ENCODE peak calls at places on chromosome 14, in nine cellular contexts. B is vagina, F is sigmoid colon, L is prostate gland, R is K562, P is GM23338, G is transverse colon, Z is stomach, I is HCT116. K is an unnamed sample. For H3K4me1, the result is how much of the 10 kb centered on the place peaks cover.

GRCh38 chr14:66380143-66380542 is 106.0 kb upstream of the CCDC196 start:
- DNase-seq in Z (peak), G (no peak), L (no peak), B (no peak), R (no peak), F (no peak), P (no peak), I (no peak), K (no peak)

GRCh38 chr14:37116933-37117844 is 55.2 kb downstream of the SLC25A21 start:
- DNase-seq in Z (no peak), B (no peak), R (no peak), G (no peak), P (peak), F (no peak), I (peak), L (no peak), K (no peak)

GRCh38 chr14:40847496-40847895 is 759.2 kb upstream of the LRFN5 start:
- DNase-seq in B (no peak), R (no peak), L (no peak), G (no peak), Z (no peak), F (no peak), I (no peak), P (no peak), K (no peak)

GRCh38 chr14:80946187-80946586 is 4.6 kb upstream of the CEP128 start:
- DNase-seq in Z (no peak), P (no peak), G (no peak), I (no peak), L (no peak), R (no peak), F (no peak), B (no peak), K (no peak)

GRCh38 chr14:45041641-45042040 is 42.3 kb upstream of the PRPF39 start:
- DNase-seq in F (no peak), G (no peak), R (no peak), L (no peak), I (no peak), B (no peak), P (no peak), Z (no peak), K (no peak)

GRCh38 chr14:106044515-106044914 is 518.1 kb downstream of the TMEM121 start:
- DNase-seq in Z (no peak), I (no peak), L (no peak), R (no peak), B (no peak), P (no peak), G (no peak), F (no peak), K (no peak)

GRCh38 chr14:106039400-106039799 is 513.0 kb downstream of the TMEM121 start:
- DNase-seq in L (no peak), P (peak), I (peak), F (no peak), B (no peak), R (peak), Z (no peak), G (peak), K (no peak)

GRCh38 chr14:23339506-23340268 is 13.0 kb downstream of the SLC22A17 start:
- DNase-seq in L (no peak), Z (no peak), P (peak), B (no peak), I (peak), R (no peak), F (no peak), G (no peak), K (no peak)

GRCh38 chr14:98957211-98958047 is 314.6 kb downstream of the BCL11B start:
- DNase-seq in F (peak), Z (peak), R (no peak), I (no peak), L (no peak), B (no peak), G (peak), P (no peak), K (no peak)

GRCh38 chr14:25400607-25401206 is 350.8 kb upstream of the STXBP6 start:
- DNase-seq in I (no peak), R (peak), P (peak), Z (peak), G (peak), B (no peak), F (no peak), L (peak), K (no peak)

GRCh38 chr14:42269234-42269633 is 662.6 kb downstream of the LRFN5 start:
- DNase-seq in G (no peak), P (no peak), F (no peak), I (no peak), L (no peak), B (no peak), R (no peak), Z (no peak), K (no peak)

GRCh38 chr14:101905614-101906013 is 58.8 kb upstream of the DYNC1H1 start:
- DNase-seq in R (no peak), B (no peak), G (no peak), P (no peak), L (no peak), F (peak), Z (no peak), I (no peak), K (no peak)

GRCh38 chr14:50001999-50002925 is 109.4 kb downstream of the ARF6 start:
- DNase-seq in G (peak), P (peak), L (no peak), R (no peak), I (no peak), F (no peak), B (no peak), Z (peak), K (no peak)

GRCh38 chr14:39440975-39441374 is 8.7 kb upstream of the FBXO33 start:
- DNase-seq in G (no peak), L (no peak), R (no peak), Z (no peak), I (no peak), P (no peak), F (no peak), B (no peak), K (no peak)

GRCh38 chr14:40004871-40005503 is 572.8 kb upstream of the FBXO33 start:
- DNase-seq in R (no peak), B (no peak), F (no peak), P (no peak), I (no peak), G (no peak), L (no peak), Z (no peak), K (no peak)

GRCh38 chr14:71521238-71521637 is 411.0 kb upstream of the RGS6 start:
- DNase-seq in R (no peak), F (no peak), B (no peak), Z (no peak), L (no peak), G (no peak), I (no peak), P (no peak), K (no peak)

GRCh38 chr14:60805881-60806569 is 71.5 kb downstream of the MNAT1 start:
- DNase-seq in Z (no peak), I (no peak), R (no peak), F (no peak), G (no peak), L (no peak), B (no peak), P (no peak), K (no peak)

GRCh38 chr14:47675489-47676300 is at the start of gene MDGA2:
- DNase-seq in F (no peak), P (peak), L (no peak), B (no peak), R (no peak), Z (no peak), G (no peak), I (no peak), K (no peak)

GRCh38 chr14:32491413-32492016 is 162.4 kb downstream of the AKAP6 start:
- DNase-seq in Z (no peak), B (no peak), P (no peak), L (no peak), G (no peak), F (no peak), I (no peak), R (no peak), K (no peak)

GRCh38 chr14:36941783-36942521 is 230.5 kb downstream of the SLC25A21 start:
- DNase-seq in I (peak), P (peak), R (peak), L (peak), Z (peak), G (peak), B (no peak), F (peak), K (peak)

GRCh38 chr14:50829472-50830043 is 1.4 kb downstream of the NIN start:
- DNase-seq in L (no peak), B (no peak), I (no peak), R (no peak), F (no peak), G (no peak), P (peak), Z (no peak), K (peak)

GRCh38 chr14:57391609-57392195 is 1.3 kb downstream of the NAA30 start:
- DNase-seq in R (no peak), Z (no peak), F (no peak), L (no peak), I (no peak), G (no peak), B (no peak), P (no peak), K (no peak)

GRCh38 chr14:92704036-92704804 is 44.2 kb downstream of the LGMN start:
- DNase-seq in L (no peak), I (no peak), P (no peak), Z (peak), G (peak), F (no peak), B (no peak), R (no peak), K (no peak)

GRCh38 chr14:23513005-23513412 is 38.6 kb downstream of the ZFHX2 start:
- DNase-seq in F (peak), Z (no peak), L (peak), B (no peak), G (no peak), P (no peak), R (no peak), I (no peak), K (no peak)

GRCh38 chr14:22821193-22822016 is 6.2 kb upstream of the SLC7A7 start:
- DNase-seq in G (no peak), Z (peak), R (no peak), I (no peak), P (peak), L (no peak), B (no peak), F (peak), K (no peak)

GRCh38 chr14:98961191-98961590 is 310.8 kb downstream of the BCL11B start:
- DNase-seq in R (no peak), G (no peak), P (no peak), L (no peak), Z (no peak), B (no peak), F (peak), I (no peak), K (no peak)

GRCh38 chr14:57382283-57382682 is 8.1 kb upstream of the NAA30 start:
- DNase-seq in B (no peak), Z (no peak), R (no peak), P (no peak), F (no peak), L (no peak), G (no peak), I (no peak), K (no peak)

GRCh38 chr14:93536945-93537344 is 106.2 kb downstream of the UNC79 start:
- DNase-seq in G (no peak), I (peak), L (no peak), P (peak), Z (no peak), F (no peak), R (no peak), B (no peak), K (no peak)

GRCh38 chr14:24881496-24881895 is 168.5 kb downstream of the STXBP6 start:
- DNase-seq in L (no peak), P (no peak), R (no peak), B (no peak), G (no peak), I (no peak), F (no peak), Z (no peak), K (no peak)

GRCh38 chr14:91374287-91374880 is 43.2 kb downstream of the CCDC88C start:
- DNase-seq in F (no peak), G (no peak), R (no peak), L (no peak), P (no peak), B (no peak), I (no peak), Z (no peak), K (no peak)

GRCh38 chr14:91372680-91373495 is 44.7 kb downstream of the CCDC88C start:
- DNase-seq in G (peak), I (no peak), L (no peak), F (no peak), R (no peak), Z (peak), B (no peak), P (no peak), K (no peak)

GRCh38 chr14:91374897-91375747 is 42.5 kb downstream of the CCDC88C start:
- DNase-seq in Z (peak), P (peak), G (no peak), R (no peak), B (no peak), F (no peak), I (no peak), L (peak), K (peak)

GRCh38 chr14:91371990-91372375 is 45.6 kb downstream of the CCDC88C start:
- DNase-seq in I (no peak), F (no peak), Z (no peak), R (no peak), B (no peak), G (no peak), P (no peak), L (no peak), K (no peak)

DNA sequence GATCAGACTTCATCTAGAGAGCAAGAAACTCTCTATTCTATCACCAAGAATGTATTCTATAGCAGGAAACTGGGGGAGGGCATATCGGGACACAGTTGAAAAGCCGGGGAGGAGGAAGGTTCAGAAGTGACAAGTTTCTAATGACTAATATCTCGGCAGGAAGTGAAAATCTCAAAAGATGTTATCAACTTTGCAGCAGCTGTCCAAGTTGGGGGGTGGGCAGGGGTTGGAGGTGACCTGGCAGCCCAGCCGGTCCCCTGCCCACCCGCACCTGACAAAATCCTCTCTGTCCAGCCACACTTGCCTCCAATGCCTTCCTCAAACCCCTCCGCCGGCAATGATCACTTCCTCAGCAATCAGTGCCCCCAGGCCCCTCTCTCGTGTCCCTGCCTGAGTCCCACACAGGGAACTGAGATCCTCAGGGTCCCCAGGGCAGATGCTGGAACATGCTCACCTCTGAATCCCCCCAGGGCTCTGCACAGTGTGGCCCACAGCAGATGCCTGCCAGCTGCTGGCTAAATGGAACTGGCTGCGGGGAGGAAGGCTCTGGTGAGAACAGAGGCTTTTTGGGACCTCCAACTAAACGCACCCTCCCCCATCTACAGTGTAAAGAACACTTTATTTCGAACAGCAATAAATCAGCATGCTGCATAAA is 43.9 kb downstream of the CCDC88C start:
- DNase-seq in B (no peak), G (no peak), L (no peak), P (no peak), I (no peak), F (no peak), Z (no peak), R (no peak), K (no peak)
- TF ChIP-seq POLR2AphosphoS5 in B (no peak), G (no peak), L (no peak), P (no peak), I (no peak), F (no peak), Z (no peak), R (no peak), K (no peak)

GRCh38 chr14:68375371-68375770 is 417.5 kb downstream of the ZFP36L1 start:
- DNase-seq in R (no peak), P (no peak), Z (no peak), B (no peak), I (no peak), F (no peak), L (no peak), G (no peak), K (no peak)
- H3K4me1 ChIP-seq in R (under half), P (under half), Z (under half), B (under half), I (under half), F (under half), L (under half), G (under half), K (under half)

GRCh38 chr14:104702106-104702505 is 12.7 kb downstream of the INF2 start:
- DNase-seq in I (no peak), F (no peak), G (no peak), R (no peak), Z (no peak), P (no peak), L (no peak), B (no peak), K (no peak)
- TF ChIP-seq POLR2AphosphoS5 in I (no peak), F (no peak), G (no peak), R (no peak), Z (no peak), P (no peak), L (no peak), B (no peak), K (no peak)

DNA sequence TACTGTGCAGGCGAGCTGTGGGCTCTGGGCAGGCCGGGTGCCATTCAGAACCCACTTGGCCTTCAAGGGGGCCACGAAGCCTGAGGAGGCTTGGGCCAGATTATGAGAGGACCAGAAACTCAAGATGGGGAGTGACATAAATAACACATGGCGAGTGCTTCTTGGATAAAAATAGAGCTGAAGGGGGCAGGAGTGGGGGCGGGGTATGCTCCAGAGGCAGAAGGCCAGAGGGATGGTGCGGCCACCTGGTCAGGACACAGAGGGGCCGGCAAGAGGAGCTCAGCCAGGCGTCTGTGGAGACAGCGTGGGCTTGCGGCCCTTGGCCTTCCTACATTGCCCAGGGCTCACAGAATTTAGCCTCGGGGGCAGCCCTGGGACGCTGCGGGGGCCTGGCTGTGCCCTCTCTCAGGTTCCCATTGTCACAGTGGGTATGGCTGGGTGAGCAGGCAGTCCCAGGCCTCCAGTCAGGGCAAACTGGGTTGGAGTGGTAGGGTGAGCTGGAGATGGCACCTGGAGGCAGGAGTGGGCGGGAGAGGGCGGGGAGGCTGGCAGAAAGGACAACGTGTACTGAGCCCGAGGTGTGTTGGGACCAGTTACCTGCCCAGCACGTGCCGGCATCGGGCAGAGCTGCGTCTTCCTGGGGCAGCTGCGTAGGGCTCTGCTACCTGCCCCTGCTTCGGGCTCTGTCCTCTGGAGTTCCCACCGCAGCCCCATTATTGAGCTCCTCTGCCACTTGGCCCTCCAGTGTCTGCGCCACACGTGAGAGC is 7.4 kb upstream of the SLC25A29 start:
- DNase-seq in Z (no peak), P (no peak), I (no peak), R (no peak), G (no peak), F (no peak), L (peak), B (no peak), K (no peak)
- H3K4me1 ChIP-seq in Z (under half), P (under half), I (under half), R (under half), G (under half), F (under half), L (under half), B (under half), K (under half)

GRCh38 chr14:97218336-97218712 is 421.1 kb downstream of the VRK1 start:
- DNase-seq in L (no peak), I (no peak), Z (no peak), R (no peak), B (no peak), G (no peak), F (no peak), P (peak), K (no peak)

GRCh38 chr14:97213720-97214119 is 416.5 kb downstream of the VRK1 start:
- DNase-seq in Z (no peak), F (no peak), R (no peak), L (no peak), P (no peak), G (no peak), B (no peak), I (no peak), K (no peak)

GRCh38 chr14:97212399-97212798 is 415.2 kb downstream of the VRK1 start:
- DNase-seq in F (no peak), G (no peak), B (no peak), I (no peak), R (no peak), L (no peak), P (no peak), Z (no peak), K (no peak)

GRCh38 chr14:97217094-97217885 is 420.1 kb downstream of the VRK1 start:
- DNase-seq in L (no peak), B (no peak), R (no peak), F (no peak), Z (no peak), P (peak), G (no peak), I (no peak), K (no peak)

DNA sequence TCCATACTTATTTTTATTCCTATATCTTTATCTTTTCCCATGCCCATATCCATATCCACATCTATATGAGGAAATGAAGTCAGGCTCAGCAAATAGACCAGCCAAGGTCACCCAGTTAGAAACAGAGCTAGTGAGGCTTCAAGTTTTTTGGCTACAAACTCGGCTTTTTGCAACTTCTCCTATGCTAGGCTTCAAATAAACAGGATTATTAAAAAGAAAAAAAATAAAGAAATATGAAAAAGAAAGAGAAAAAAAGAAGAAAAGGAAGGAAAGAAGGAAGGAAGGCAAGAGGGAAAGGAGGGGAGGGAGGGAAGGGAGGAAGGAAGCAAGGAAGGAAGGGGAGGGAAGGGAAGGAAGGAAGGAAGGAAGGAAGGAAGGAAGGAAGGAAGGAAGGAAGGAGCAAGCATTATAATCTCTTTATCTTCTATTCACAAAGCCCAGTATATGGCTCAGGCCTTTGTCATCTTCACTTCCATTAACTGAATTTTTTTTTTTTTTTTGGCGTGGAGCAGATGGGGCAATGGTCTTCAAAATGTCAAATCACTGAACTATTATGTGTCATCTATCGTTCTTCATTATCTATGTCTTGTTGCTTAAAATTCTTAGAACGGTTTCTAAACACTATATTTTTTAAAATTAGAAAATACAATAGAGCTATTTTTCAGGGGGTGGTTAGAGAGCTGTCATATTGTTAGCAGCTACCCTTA is 418.2 kb downstream of the VRK1 start:
- DNase-seq in L (no peak), R (no peak), F (no peak), P (no peak), B (no peak), I (no peak), G (no peak), Z (no peak), K (no peak)
- TF ChIP-seq POLR2AphosphoS5 in L (no peak), R (no peak), F (no peak), P (no peak), B (no peak), I (no peak), G (no peak), Z (no peak), K (no peak)